ENCODE peak calls at places on chromosomes 12 and 14, in five cellular contexts. T is CD4-positive, alpha-beta T cell; P is lung; B is left lung; G is astrocyte. H is an unnamed sample.

GRCh38 chr12:19800884-19801283 is 361.6 kb downstream of the AEBP2 start:
- DNase-seq in T (no peak), P (no peak), B (no peak), G (peak), H (no peak)

GRCh38 chr14:92726135-92726932 is 22.1 kb downstream of the LGMN start:
- DNase-seq in T (peak), P (peak), B (peak), G (peak), H (no peak)

GRCh38 chr14:50766338-50766886 is 64.5 kb downstream of the NIN start:
- DNase-seq in T (no peak), P (no peak), B (no peak), G (peak), H (no peak)

GRCh38 chr12:115577401-115577800 is 700.1 kb downstream of the MED13L start:
- DNase-seq in T (no peak), P (no peak), B (no peak), G (no peak), H (no peak)

GRCh38 chr12:51187370-51187987 is 14.5 kb upstream of the TFCP2 start:
- DNase-seq in T (no peak), P (no peak), B (no peak), G (no peak), H (no peak)

GRCh38 chr14:99129998-99130397 is 142.0 kb downstream of the BCL11B start:
- DNase-seq in T (no peak), P (peak), B (no peak), G (no peak), H (peak)

GRCh38 chr12:54139030-54139429 is 49.8 kb downstream of the SMUG1 start:
- DNase-seq in T (no peak), P (no peak), B (no peak), G (no peak), H (no peak)

GRCh38 chr14:92464156-92464555 is 49.4 kb upstream of the RIN3 start:
- DNase-seq in T (no peak), P (no peak), B (no peak), G (no peak), H (no peak)

GRCh38 chr14:41650802-41651201 is 44.1 kb downstream of the LRFN5 start:
- DNase-seq in T (no peak), P (no peak), B (no peak), G (no peak), H (no peak)

GRCh38 chr12:48930475-48930874 is 5.2 kb upstream of the FKBP11 start:
- DNase-seq in T (no peak), P (no peak), B (no peak), G (no peak), H (no peak)

GRCh38 chr12:124626841-124627502 is 59.6 kb upstream of the NCOR2 start:
- DNase-seq in T (no peak), P (no peak), B (no peak), G (no peak), H (no peak)

GRCh38 chr12:80053048-80053790 is 46.1 kb upstream of the OTOGL start:
- DNase-seq in T (no peak), P (peak), B (peak), G (peak), H (no peak)

GRCh38 chr12:127191124-127191523 is 1075.8 kb upstream of the TMEM132C start:
- DNase-seq in T (no peak), P (no peak), B (no peak), G (peak), H (no peak)

GRCh38 chr12:6735448-6736191 is 11.8 kb downstream of the COPS7A start:
- DNase-seq in T (peak), P (peak), B (peak), G (peak), H (peak)

GRCh38 chr14:67263499-67264149 is 22.4 kb downstream of the PALS1 start:
- DNase-seq in T (no peak), P (no peak), B (no peak), G (peak), H (no peak)

GRCh38 chr12:101475751-101476305 is 692 bp downstream of the SPIC start:
- DNase-seq in T (no peak), P (no peak), B (no peak), G (no peak), H (no peak)

GRCh38 chr14:94125659-94126418 is 3.6 kb downstream of the IFI27L2 start:
- DNase-seq in T (no peak), P (no peak), B (no peak), G (no peak), H (peak)

GRCh38 chr12:104370989-104371870 is 67.7 kb downstream of the EID3 start:
- DNase-seq in T (no peak), P (no peak), B (no peak), G (peak), H (no peak)

GRCh38 chr12:111638576-111638975 is 39.5 kb upstream of the ATXN2 start:
- DNase-seq in T (no peak), P (no peak), B (no peak), G (peak), H (no peak)

GRCh38 chr12:6215120-6215807 is 15.1 kb downstream of the CD9 start:
- DNase-seq in T (no peak), P (no peak), B (no peak), G (no peak), H (no peak)

GRCh38 chr12:54579696-54580333 is 8.6 kb downstream of the PPP1R1A start:
- DNase-seq in T (peak), P (peak), B (peak), G (peak), H (peak)

GRCh38 chr14:46571970-46572369 is 79.6 kb downstream of the RPL10L start:
- DNase-seq in T (no peak), P (no peak), B (no peak), G (peak), H (no peak)

GRCh38 chr12:6647083-6647604 is at the start of gene ACRBP:
- DNase-seq in T (peak), P (peak), B (peak), G (peak), H (peak)

GRCh38 chr12:43841253-43841652 is 5.4 kb downstream of the TMEM117 start:
- DNase-seq in T (no peak), P (no peak), B (no peak), G (no peak), H (no peak)

GRCh38 chr14:76958020-76958965 is 70.2 kb downstream of the IRF2BPL start:
- DNase-seq in T (no peak), P (no peak), B (no peak), G (no peak), H (no peak)

GRCh38 chr12:112875608-112876007 is 31.2 kb upstream of the OAS1 start:
- DNase-seq in T (no peak), P (no peak), B (no peak), G (no peak), H (no peak)

GRCh38 chr12:47991106-47991550 is 13.1 kb downstream of the COL2A1 start:
- DNase-seq in T (no peak), P (no peak), B (no peak), G (no peak), H (no peak)

GRCh38 chr12:130485291-130486145 is 147.8 kb downstream of the PIWIL1 start:
- DNase-seq in T (no peak), P (no peak), B (peak), G (no peak), H (no peak)

GRCh38 chr12:3204716-3205617 is 127.8 kb downstream of the TSPAN9 start:
- DNase-seq in T (no peak), P (no peak), B (no peak), G (no peak), H (no peak)

GRCh38 chr12:49259452-49259851 is 5.4 kb upstream of the TUBA1C start:
- DNase-seq in T (no peak), P (no peak), B (no peak), G (no peak), H (no peak)

GRCh38 chr12:98763656-98764055 is 118.6 kb downstream of the APAF1 start:
- DNase-seq in T (no peak), P (no peak), B (no peak), G (no peak), H (no peak)

GRCh38 chr14:76939015-76939742 is 89.3 kb downstream of the IRF2BPL start:
- DNase-seq in T (no peak), P (no peak), B (no peak), G (no peak), H (no peak)